ENCODE peak calls at places on chromosomes 2 and 18, in six cellular contexts. V, Z, J, X, S and U are unnamed samples.

GRCh38 chr2:61018319-61018750 is 280 bp upstream of the PUS10 start:
- DNase-seq in V (no peak), Z (no peak), J (no peak), X (no peak), S (no peak), U (no peak)

GRCh38 chr2:151189125-151189524 is 72.5 kb downstream of the RBM43 start:
- DNase-seq in V (no peak), Z (no peak), J (no peak), X (peak), S (no peak), U (no peak)

GRCh38 chr2:16633632-16634430 is 31.8 kb downstream of the CYRIA start:
- DNase-seq in V (no peak), Z (no peak), J (no peak), X (no peak), S (no peak), U (no peak)

GRCh38 chr18:41809652-41810051 is 145.4 kb upstream of the PIK3C3 start:
- DNase-seq in V (no peak), Z (no peak), J (no peak), X (no peak), S (no peak), U (no peak)

GRCh38 chr2:85428343-85428881 is 9.9 kb downstream of the SH2D6 start:
- DNase-seq in V (no peak), Z (no peak), J (no peak), X (no peak), S (no peak), U (no peak)

GRCh38 chr18:3973191-3973590 is 481.9 kb downstream of the DLGAP1 start:
- DNase-seq in V (no peak), Z (no peak), J (no peak), X (no peak), S (no peak), U (no peak)

GRCh38 chr2:150042844-150043503 is 444.5 kb downstream of the RND3 start:
- DNase-seq in V (no peak), Z (no peak), J (no peak), X (no peak), S (no peak), U (peak)

GRCh38 chr2:11995381-11995947 is 249.0 kb downstream of the LPIN1 start:
- DNase-seq in V (no peak), Z (no peak), J (no peak), X (no peak), S (no peak), U (no peak)

GRCh38 chr18:36672437-36673344 is 156.1 kb downstream of the TPGS2 start:
- DNase-seq in V (no peak), Z (no peak), J (no peak), X (no peak), S (no peak), U (no peak)

GRCh38 chr18:46815661-46816060 is 58.8 kb upstream of the ST8SIA5 start:
- DNase-seq in V (no peak), Z (no peak), J (no peak), X (no peak), S (no peak), U (no peak)

GRCh38 chr2:230358305-230358704 is 31.3 kb downstream of the SP140L start:
- DNase-seq in V (no peak), Z (no peak), J (no peak), X (no peak), S (no peak), U (no peak)

GRCh38 chr18:36634573-36635216 is 194.1 kb downstream of the TPGS2 start:
- DNase-seq in V (no peak), Z (no peak), J (no peak), X (no peak), S (no peak), U (peak)

GRCh38 chr18:74163019-74163656 is 14.8 kb downstream of the TIMM21 start:
- DNase-seq in V (no peak), Z (no peak), J (no peak), X (no peak), S (no peak), U (no peak)

GRCh38 chr18:59554796-59555195 is 142.4 kb downstream of the CCBE1 start:
- DNase-seq in V (no peak), Z (no peak), J (no peak), X (no peak), S (no peak), U (no peak)

GRCh38 chr2:70328921-70329561 is 27.2 kb upstream of the FAM136A start:
- DNase-seq in V (no peak), Z (no peak), J (no peak), X (no peak), S (no peak), U (peak)

GRCh38 chr2:16171425-16171920 is 231.1 kb downstream of the MYCN start:
- DNase-seq in V (no peak), Z (no peak), J (no peak), X (no peak), S (no peak), U (no peak)

GRCh38 chr2:95669441-95669994 is 77.7 kb downstream of the TRIM43 start:
- DNase-seq in V (no peak), Z (no peak), J (no peak), X (no peak), S (no peak), U (no peak)

GRCh38 chr2:30368258-30368657 is 78.8 kb upstream of the LCLAT1 start:
- DNase-seq in V (no peak), Z (no peak), J (no peak), X (no peak), S (no peak), U (no peak)

GRCh38 chr18:66523219-66523991 is 80.5 kb downstream of the CDH19 start:
- DNase-seq in V (no peak), Z (no peak), J (no peak), X (no peak), S (no peak), U (no peak)

GRCh38 chr18:58341913-58342312 is 287.0 kb downstream of the ALPK2 start:
- DNase-seq in V (no peak), Z (no peak), J (no peak), X (no peak), S (no peak), U (no peak)

GRCh38 chr2:126766295-126766694 is 110.3 kb downstream of the GYPC start:
- DNase-seq in V (no peak), Z (no peak), J (no peak), X (no peak), S (no peak), U (no peak)

GRCh38 chr2:56266761-56267411 is 83.1 kb downstream of the CCDC85A start:
- DNase-seq in V (no peak), Z (no peak), J (no peak), X (no peak), S (no peak), U (no peak)

GRCh38 chr2:22020101-22020742 is 896.5 kb downstream of the TDRD15 start:
- DNase-seq in V (no peak), Z (no peak), J (no peak), X (no peak), S (no peak), U (no peak)

GRCh38 chr2:201777869-201778268 is 2.9 kb downstream of the ALS2 start:
- DNase-seq in V (no peak), Z (no peak), J (no peak), X (no peak), S (no peak), U (no peak)